ENCODE peak calls at places on chromosomes 4 and X, in six cellular contexts. N is bronchial epithelial cell; C is activated CD4-positive, alpha-beta T cell treated with anti-CD3 and anti-CD28 coated beads, Interleukin-2, amount 10 ng/mL, durations not matched to agents 7 days and 5 days; L is stromal cell of bone marrow; E is mesenchymal stem cell; D is activated naive CD4-positive, alpha-beta T cell treated with anti-CD3 and anti-CD28 coated beads, Interleukin-2, amount 10 ng/mL, durations not matched to agents 7 days and 5 days. O is an unnamed sample.

GRCh38 chr4:170001688-170002267 is 24.4 kb downstream of the MFAP3L start:
- DNase-seq in E (no peak), N (no peak), C (no peak), L (no peak), D (no peak), O (no peak)

GRCh38 chrX:93932471-93933220 is 258.6 kb downstream of the FAM133A start:
- DNase-seq in D (no peak), L (no peak), C (no peak), N (no peak), E (peak), O (no peak)

GRCh38 chr4:150308824-150309472 is 230.7 kb downstream of the DCLK2 start:
- DNase-seq in N (peak), L (no peak), D (no peak), E (peak), C (no peak), O (no peak)

GRCh38 chr4:20422398-20422797 is 170.7 kb downstream of the SLIT2 start:
- DNase-seq in E (peak), D (peak), N (peak), L (no peak), C (peak), O (no peak)

GRCh38 chr4:95049838-95050237 is 292.1 kb downstream of the BMPR1B start:
- DNase-seq in C (no peak), N (no peak), E (peak), D (no peak), L (no peak), O (no peak)

GRCh38 chr4:119897260-119897659 is 169.4 kb downstream of the MAD2L1 start:
- DNase-seq in C (no peak), E (no peak), L (no peak), N (no peak), D (no peak), O (no peak)

GRCh38 chr4:149534779-149535178 is 280.9 kb downstream of the IQCM start:
- DNase-seq in E (no peak), L (no peak), N (no peak), C (no peak), D (no peak), O (no peak)

GRCh38 chr4:152808670-152809069 is 28.9 kb downstream of the ARFIP1 start:
- DNase-seq in E (no peak), D (no peak), C (no peak), L (no peak), N (no peak), O (no peak)

GRCh38 chrX:34546366-34546765 is 110.7 kb downstream of the TMEM47 start:
- DNase-seq in C (no peak), N (peak), L (no peak), E (no peak), D (no peak), O (no peak)

GRCh38 chrX:48530736-48531135 is 8.8 kb upstream of the TBC1D25 start:
- DNase-seq in E (no peak), D (no peak), L (no peak), N (peak), C (no peak), O (no peak)

GRCh38 chr4:3304831-3305609 is 12.2 kb downstream of the RGS12 start:
- DNase-seq in N (no peak), L (no peak), C (no peak), D (no peak), E (no peak), O (no peak)

GRCh38 chr4:163866728-163867313 is 372.3 kb downstream of the TMA16 start:
- DNase-seq in E (peak), N (peak), L (no peak), C (no peak), D (no peak), O (no peak)

GRCh38 chr4:40193018-40193571 is 3.7 kb upstream of the RHOH start:
- DNase-seq in C (peak), D (peak), L (no peak), N (no peak), E (no peak), O (no peak)

GRCh38 chrX:130625381-130625780 is 223.6 kb downstream of the RBMX2 start:
- DNase-seq in D (no peak), L (no peak), E (no peak), N (no peak), C (no peak), O (no peak)

GRCh38 chr4:105619193-105619931 is 66.9 kb downstream of the ARHGEF38 start:
- DNase-seq in N (peak), E (no peak), C (no peak), L (no peak), D (no peak), O (no peak)

GRCh38 chr4:105896984-105897760 is 1.9 kb downstream of the NPNT start:
- DNase-seq in L (no peak), N (peak), E (no peak), C (no peak), D (no peak), O (no peak)

GRCh38 chr4:78136109-78137081 is 79.3 kb downstream of the FRAS1 start:
- DNase-seq in D (no peak), E (no peak), L (no peak), C (no peak), N (no peak), O (no peak)

GRCh38 chr4:87192155-87192919 is 28.1 kb downstream of the KLHL8 start:
- DNase-seq in E (no peak), L (no peak), D (no peak), N (no peak), C (no peak), O (no peak)

GRCh38 chrX:47146121-47146935 is 1.3 kb downstream of the RBM10 start:
- DNase-seq in E (no peak), L (no peak), N (peak), C (no peak), D (no peak), O (no peak)

GRCh38 chrX:50003927-50004326 is 81.5 kb downstream of the CLCN5 start:
- DNase-seq in E (no peak), N (peak), L (no peak), D (no peak), C (no peak), O (no peak)

GRCh38 chr4:84492737-84493091 is 6.4 kb downstream of the NKX6-1 start:
- DNase-seq in N (no peak), E (no peak), C (no peak), L (no peak), D (no peak), O (no peak)

GRCh38 chrX:20320461-20321159 is 53.9 kb upstream of the RPS6KA3 start:
- DNase-seq in D (peak), N (no peak), L (no peak), C (peak), E (no peak), O (peak)

GRCh38 chrX:22124098-22124497 is 92.0 kb downstream of the PHEX start:
- DNase-seq in N (peak), L (no peak), E (no peak), D (no peak), C (no peak), O (no peak)

GRCh38 chrX:105483011-105483410 is 262.5 kb upstream of the TEX13A start:
- DNase-seq in E (peak), L (no peak), C (no peak), N (peak), D (no peak), O (no peak)

GRCh38 chrX:4579480-4579879 is 866.0 kb upstream of the PRKX start:
- DNase-seq in L (no peak), E (no peak), D (no peak), N (no peak), C (no peak), O (no peak)

GRCh38 chr4:878796-879729 is 53.1 kb downstream of the GAK start:
- DNase-seq in E (no peak), L (no peak), C (peak), D (peak), N (no peak), O (no peak)

GRCh38 chr4:5446595-5446994 is 261.8 kb downstream of the EVC2 start:
- DNase-seq in N (no peak), D (no peak), C (no peak), E (no peak), L (no peak), O (no peak)

GRCh38 chrX:134369576-134369975 is 90.4 kb upstream of the HPRT1 start:
- DNase-seq in N (no peak), L (no peak), E (no peak), D (no peak), C (no peak), O (no peak)

O was measured in activated B cell treated with CpG ODN at 0.5 μM for 24 hours.